ENCODE peak calls at places on chromosomes 11 and 22, in eight cellular contexts. K is cardiac muscle cell, R is psoas muscle, A is spleen, X is left ventricle myocardium inferior, V is tibial artery, P is GM23338, G is heart right ventricle. O is an unnamed sample.

GRCh38 chr11:1238767-1239595 is 16.1 kb downstream of the MUC5B start:
- DNase-seq in K (peak), R (no peak), A (no peak), X (no peak), V (no peak), P (peak), G (no peak), O (no peak)

GRCh38 chr11:81030186-81030585 is 1589.4 kb upstream of the TENM4 start:
- DNase-seq in K (no peak), R (no peak), A (no peak), X (no peak), V (no peak), P (no peak), G (no peak), O (peak)

GRCh38 chr11:122803716-122804115 is 34.6 kb upstream of the CRTAM start:
- DNase-seq in K (no peak), R (no peak), A (no peak), X (no peak), V (no peak), P (no peak), G (no peak), O (no peak)

GRCh38 chr22:19987394-19988306 is 29.0 kb downstream of the ARVCF start:
- DNase-seq in K (no peak), R (peak), A (no peak), X (no peak), V (no peak), P (no peak), G (no peak), O (no peak)

GRCh38 chr11:106271686-106272085 is 194.2 kb downstream of the AASDHPPT start:
- DNase-seq in K (no peak), R (no peak), A (no peak), X (no peak), V (no peak), P (no peak), G (no peak), O (no peak)

GRCh38 chr22:20446383-20446970 is 8.9 kb upstream of the SCARF2 start:
- DNase-seq in K (no peak), R (peak), A (peak), X (peak), V (no peak), P (no peak), G (no peak), O (no peak)

GRCh38 chr11:115963170-115963569 is 459.0 kb upstream of the CADM1 start:
- DNase-seq in K (no peak), R (no peak), A (no peak), X (no peak), V (no peak), P (no peak), G (no peak), O (no peak)

GRCh38 chr11:12120031-12121008 is 9.9 kb downstream of the MICAL2 start:
- DNase-seq in K (no peak), R (no peak), A (no peak), X (no peak), V (no peak), P (no peak), G (no peak), O (no peak)

GRCh38 chr11:1863352-1864215 is 10.7 kb downstream of the LSP1 start:
- DNase-seq in K (peak), R (peak), A (peak), X (peak), V (peak), P (peak), G (peak), O (peak)

GRCh38 chr11:77130763-77131513 is 2.9 kb downstream of the MYO7A start:
- DNase-seq in K (peak), R (peak), A (no peak), X (peak), V (peak), P (no peak), G (peak), O (peak)

GRCh38 chr11:114068327-114068726 is 8.8 kb downstream of the ZBTB16 start:
- DNase-seq in K (no peak), R (peak), A (no peak), X (no peak), V (no peak), P (no peak), G (no peak), O (no peak)
- H3K4me3 ChIP-seq in K (no peak), R (peak), A (no peak), X (peak), V (peak), P (no peak), G (no peak), O (no peak)

GRCh38 chr11:22822204-22822603 is 7.4 kb downstream of the SVIP start:
- DNase-seq in K (no peak), R (no peak), A (no peak), X (no peak), V (no peak), P (no peak), G (no peak), O (no peak)
- TF ChIP-seq CTCF in K (no peak), R (no peak), A (no peak), X (no peak), V (no peak), P (no peak), G (no peak), O (no peak)

GRCh38 chr11:111922803-111923202 is 4.1 kb downstream of the C11orf52 start:
- DNase-seq in K (no peak), R (no peak), A (no peak), X (no peak), V (no peak), P (no peak), G (peak), O (peak)

GRCh38 chr11:111925953-111926352 is 7.2 kb downstream of the C11orf52 start:
- DNase-seq in K (no peak), R (peak), A (peak), X (no peak), V (no peak), P (no peak), G (no peak), O (no peak)

GRCh38 chr11:111920908-111921307 is 2.2 kb downstream of the C11orf52 start:
- DNase-seq in K (no peak), R (no peak), A (no peak), X (no peak), V (no peak), P (no peak), G (no peak), O (no peak)

GRCh38 chr11:111923951-111924350 is 5.2 kb downstream of the C11orf52 start:
- DNase-seq in K (no peak), R (no peak), A (no peak), X (no peak), V (no peak), P (no peak), G (no peak), O (no peak)

DNA sequence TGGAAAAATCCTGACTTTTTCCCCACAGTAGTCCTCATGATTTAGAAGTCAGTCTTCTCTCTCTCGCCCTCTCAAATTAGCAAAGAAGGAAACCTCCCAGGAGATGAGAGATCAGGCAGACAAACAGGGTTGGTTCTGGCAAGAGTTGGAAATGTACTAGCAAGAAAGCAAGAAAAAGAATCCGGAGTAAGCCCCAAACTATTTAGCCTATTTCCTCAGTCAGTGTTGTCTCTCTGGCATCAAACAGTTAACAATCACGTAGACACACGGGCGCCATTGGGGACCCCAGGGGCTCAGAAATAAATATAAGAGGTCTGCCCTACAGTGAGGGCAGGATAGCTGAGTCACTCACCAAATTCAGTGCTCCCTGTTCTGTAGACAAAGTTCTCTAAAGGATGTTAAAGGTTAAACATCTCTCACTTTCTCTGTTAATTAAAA is 4.7 kb downstream of the C11orf52 start:
- DNase-seq in K (no peak), R (no peak), A (no peak), X (no peak), V (no peak), P (no peak), G (no peak), O (peak)
- H3K4me3 ChIP-seq in K (no peak), R (peak), A (no peak), X (peak), V (peak), P (no peak), G (no peak), O (no peak)

DNA sequence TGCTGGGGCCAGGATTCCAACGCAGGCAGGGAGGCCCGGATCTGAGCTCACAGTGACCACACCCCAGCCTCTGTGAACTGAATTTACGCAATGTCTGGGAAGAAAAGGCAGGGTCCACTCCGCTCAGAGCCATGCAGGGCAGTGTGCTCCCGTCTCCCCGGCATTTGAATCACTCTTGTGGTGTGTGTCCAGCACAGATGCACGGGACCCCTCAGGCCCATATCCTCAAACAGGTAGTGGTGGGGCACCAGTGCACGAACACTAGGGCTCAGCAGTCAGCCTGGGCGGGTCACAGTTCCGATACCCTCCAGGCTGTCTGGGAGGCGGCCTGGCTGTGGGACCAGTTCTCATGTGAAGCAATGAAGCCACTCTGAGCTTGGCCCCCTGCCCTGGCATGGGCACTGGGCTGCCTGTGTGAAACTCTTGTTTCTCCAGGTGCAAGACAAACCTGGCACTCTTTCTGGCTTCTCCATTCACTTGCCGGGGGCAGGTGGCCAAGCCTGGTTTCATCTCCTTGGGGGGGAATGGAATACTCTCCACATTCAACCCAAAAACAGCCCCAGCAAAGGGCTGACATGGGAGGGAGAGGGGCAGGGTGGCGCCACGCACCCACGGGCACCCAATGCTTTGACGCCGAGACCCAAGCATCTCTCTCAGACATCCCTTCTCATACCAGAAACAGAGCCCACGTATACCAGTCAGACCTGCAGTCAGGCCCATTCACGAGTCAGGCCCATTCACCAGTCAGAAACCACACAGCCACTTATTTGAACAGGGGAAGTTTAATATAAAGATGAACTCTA is 14.3 kb downstream of the DHCR7 start:
- DNase-seq in K (no peak), R (no peak), A (no peak), X (peak), V (no peak), P (no peak), G (no peak), O (peak)
- TF ChIP-seq CTCF in K (no peak), R (no peak), A (no peak), X (no peak), V (no peak), P (no peak), G (no peak), O (no peak)

O was measured in choroid plexus epithelial cell.